ENCODE peak calls at places on chromosomes 3 and 15, in four cellular contexts. One of them, this sample, is unnamed.

GRCh38 chr3:185656321-185656840 is 70.3 kb downstream of the SENP2 start:
- DNase-seq in activated T-cell treated with anti-CD3 and anti-CD28 coated beads, Interleukin-2, amount 50 U/mL, for 72 hours: no peak
- DNase-seq in fibroblast of the conjunctiva: peak; percentile 95
- DNase-seq in sigmoid colon: peak; percentile 88
- DNase-seq in this sample: no peak

GRCh38 chr3:183046883-183047282 is 52.4 kb downstream of the MCCC1 start:
- DNase-seq in fibroblast of the conjunctiva: no peak
- DNase-seq in sigmoid colon: no peak
- DNase-seq in activated T-cell treated with anti-CD3 and anti-CD28 coated beads, Interleukin-2, amount 50 U/mL, for 72 hours: no peak
- DNase-seq in this sample: no peak

GRCh38 chr15:60616628-60617027 is 137.7 kb upstream of the ICE2 start:
- DNase-seq in fibroblast of the conjunctiva: no peak
- DNase-seq in sigmoid colon: no peak
- DNase-seq in activated T-cell treated with anti-CD3 and anti-CD28 coated beads, Interleukin-2, amount 50 U/mL, for 72 hours: no peak
- DNase-seq in this sample: no peak

GRCh38 chr15:37794947-37795346 is 139.5 kb upstream of the TMCO5A start:
- DNase-seq in sigmoid colon: no peak
- DNase-seq in activated T-cell treated with anti-CD3 and anti-CD28 coated beads, Interleukin-2, amount 50 U/mL, for 72 hours: no peak
- DNase-seq in fibroblast of the conjunctiva: no peak
- DNase-seq in this sample: no peak

GRCh38 chr15:58467121-58467721 is 35.4 kb downstream of the LIPC start:
- DNase-seq in sigmoid colon: no peak
- DNase-seq in fibroblast of the conjunctiva: no peak
- DNase-seq in activated T-cell treated with anti-CD3 and anti-CD28 coated beads, Interleukin-2, amount 50 U/mL, for 72 hours: no peak
- DNase-seq in this sample: no peak

GRCh38 chr3:197019535-197019934 is 10.1 kb downstream of the MELTF start:
- DNase-seq in fibroblast of the conjunctiva: no peak
- DNase-seq in sigmoid colon: peak; percentile 35
- DNase-seq in activated T-cell treated with anti-CD3 and anti-CD28 coated beads, Interleukin-2, amount 50 U/mL, for 72 hours: no peak
- DNase-seq in this sample: peak; percentile 34

GRCh38 chr3:39412668-39413260 is 6.2 kb downstream of the RPSA start:
- DNase-seq in fibroblast of the conjunctiva: no peak
- DNase-seq in sigmoid colon: no peak
- DNase-seq in activated T-cell treated with anti-CD3 and anti-CD28 coated beads, Interleukin-2, amount 50 U/mL, for 72 hours: no peak
- DNase-seq in this sample: no peak

GRCh38 chr3:154926721-154927120 is 153.4 kb upstream of the MME start:
- DNase-seq in activated T-cell treated with anti-CD3 and anti-CD28 coated beads, Interleukin-2, amount 50 U/mL, for 72 hours: no peak
- DNase-seq in sigmoid colon: no peak
- DNase-seq in fibroblast of the conjunctiva: peak; percentile 24
- DNase-seq in this sample: no peak

GRCh38 chr15:59993950-59994401 is 10.1 kb upstream of the FOXB1 start:
- DNase-seq in sigmoid colon: no peak
- DNase-seq in activated T-cell treated with anti-CD3 and anti-CD28 coated beads, Interleukin-2, amount 50 U/mL, for 72 hours: no peak
- DNase-seq in fibroblast of the conjunctiva: no peak
- DNase-seq in this sample: no peak

GRCh38 chr3:10417849-10418248 is 87.5 kb downstream of the ATP2B2 start:
- DNase-seq in sigmoid colon: no peak
- DNase-seq in activated T-cell treated with anti-CD3 and anti-CD28 coated beads, Interleukin-2, amount 50 U/mL, for 72 hours: no peak
- DNase-seq in fibroblast of the conjunctiva: no peak
- DNase-seq in this sample: no peak

GRCh38 chr3:42376397-42376798 is 34.0 kb downstream of the LYZL4 start:
- DNase-seq in activated T-cell treated with anti-CD3 and anti-CD28 coated beads, Interleukin-2, amount 50 U/mL, for 72 hours: peak; percentile 75
- DNase-seq in fibroblast of the conjunctiva: peak; percentile 65
- DNase-seq in sigmoid colon: no peak
- DNase-seq in this sample: no peak

GRCh38 chr3:147572970-147573340 is 163.8 kb downstream of the ZIC1 start:
- DNase-seq in activated T-cell treated with anti-CD3 and anti-CD28 coated beads, Interleukin-2, amount 50 U/mL, for 72 hours: no peak
- DNase-seq in fibroblast of the conjunctiva: no peak
- DNase-seq in sigmoid colon: no peak
- DNase-seq in this sample: no peak

GRCh38 chr3:141959921-141960554 is 83.6 kb downstream of the ATP1B3 start:
- DNase-seq in activated T-cell treated with anti-CD3 and anti-CD28 coated beads, Interleukin-2, amount 50 U/mL, for 72 hours: no peak
- DNase-seq in fibroblast of the conjunctiva: peak; percentile 43
- DNase-seq in sigmoid colon: no peak
- DNase-seq in this sample: no peak

GRCh38 chr3:107235193-107235922 is 141.9 kb upstream of the CCDC54 start:
- DNase-seq in sigmoid colon: no peak
- DNase-seq in activated T-cell treated with anti-CD3 and anti-CD28 coated beads, Interleukin-2, amount 50 U/mL, for 72 hours: no peak
- DNase-seq in fibroblast of the conjunctiva: no peak
- DNase-seq in this sample: no peak

GRCh38 chr3:30632065-30632464 is 25.7 kb downstream of the TGFBR2 start:
- DNase-seq in sigmoid colon: no peak
- DNase-seq in activated T-cell treated with anti-CD3 and anti-CD28 coated beads, Interleukin-2, amount 50 U/mL, for 72 hours: no peak
- DNase-seq in fibroblast of the conjunctiva: peak; percentile 39
- DNase-seq in this sample: no peak

GRCh38 chr3:51709004-51709420 is 2.1 kb downstream of the GRM2 start:
- DNase-seq in fibroblast of the conjunctiva: no peak
- DNase-seq in activated T-cell treated with anti-CD3 and anti-CD28 coated beads, Interleukin-2, amount 50 U/mL, for 72 hours: no peak
- DNase-seq in sigmoid colon: no peak
- DNase-seq in this sample: peak; percentile 43

GRCh38 chr3:28574036-28574435 is 225.4 kb upstream of the AZI2 start:
- DNase-seq in fibroblast of the conjunctiva: no peak
- DNase-seq in activated T-cell treated with anti-CD3 and anti-CD28 coated beads, Interleukin-2, amount 50 U/mL, for 72 hours: no peak
- DNase-seq in sigmoid colon: no peak
- DNase-seq in this sample: no peak

This sample was measured in Peyer's patch.